ENCODE peak calls at places on chromosomes 4 and X, in six cellular contexts. One of them, this sample, is unnamed. For H3K9me3 and H3K27me3, the result is how much of the 10 kb centered on the place peaks cover.

GRCh38 chrX:153953342-153953830 is 8.9 kb upstream of the RENBP start:
- DNase-seq in Peyer's patch: peak
- DNase-seq in CD4-positive, alpha-beta T cell: peak
- DNase-seq in tibial nerve: peak
- DNase-seq in SK-N-SH: peak
- DNase-seq in endothelial cell of umbilical vein: peak
- DNase-seq in this sample: peak

GRCh38 chr4:110475881-110476818 is at the start of gene ENPEP:
- DNase-seq in Peyer's patch: no peak
- DNase-seq in CD4-positive, alpha-beta T cell: no peak
- DNase-seq in SK-N-SH: peak
- DNase-seq in endothelial cell of umbilical vein: no peak
- DNase-seq in tibial nerve: no peak
- DNase-seq in this sample: peak

GRCh38 chrX:17046478-17047097 is 100.1 kb downstream of the REPS2 start:
- DNase-seq in tibial nerve: peak
- DNase-seq in CD4-positive, alpha-beta T cell: peak
- DNase-seq in Peyer's patch: peak
- DNase-seq in SK-N-SH: peak
- DNase-seq in endothelial cell of umbilical vein: peak
- DNase-seq in this sample: peak

GRCh38 chr4:116099596-116099995 is 985.8 kb downstream of the TRAM1L1 start:
- DNase-seq in endothelial cell of umbilical vein: no peak
- DNase-seq in tibial nerve: no peak
- DNase-seq in Peyer's patch: no peak
- DNase-seq in SK-N-SH: no peak
- DNase-seq in CD4-positive, alpha-beta T cell: no peak
- DNase-seq in this sample: no peak

GRCh38 chr4:10687526-10687925 is 3.0 kb upstream of the CLNK start:
- DNase-seq in Peyer's patch: no peak
- DNase-seq in tibial nerve: no peak
- DNase-seq in CD4-positive, alpha-beta T cell: no peak
- DNase-seq in endothelial cell of umbilical vein: no peak
- DNase-seq in SK-N-SH: no peak
- DNase-seq in this sample: no peak

GRCh38 chr4:26325191-26325590 is 4.4 kb downstream of the RBPJ start:
- DNase-seq in endothelial cell of umbilical vein: no peak
- DNase-seq in CD4-positive, alpha-beta T cell: no peak
- DNase-seq in tibial nerve: no peak
- DNase-seq in SK-N-SH: peak
- DNase-seq in Peyer's patch: no peak
- DNase-seq in this sample: peak

GRCh38 chrX:69065451-69065850 is 99.8 kb downstream of the PJA1 start:
- DNase-seq in endothelial cell of umbilical vein: no peak
- DNase-seq in Peyer's patch: no peak
- DNase-seq in CD4-positive, alpha-beta T cell: no peak
- DNase-seq in SK-N-SH: no peak
- DNase-seq in tibial nerve: no peak
- DNase-seq in this sample: no peak

GRCh38 chrX:136183917-136184316 is 36.6 kb downstream of the FHL1 start:
- DNase-seq in Peyer's patch: no peak
- DNase-seq in tibial nerve: no peak
- DNase-seq in CD4-positive, alpha-beta T cell: no peak
- DNase-seq in SK-N-SH: no peak
- DNase-seq in endothelial cell of umbilical vein: no peak
- DNase-seq in this sample: no peak

GRCh38 chr4:163492951-163493504 is 1.5 kb upstream of the TMA16 start:
- DNase-seq in SK-N-SH: no peak
- DNase-seq in endothelial cell of umbilical vein: peak
- DNase-seq in Peyer's patch: no peak
- DNase-seq in tibial nerve: no peak
- DNase-seq in CD4-positive, alpha-beta T cell: no peak
- DNase-seq in this sample: no peak

GRCh38 chr4:80989921-80990544 is 40.5 kb upstream of the BMP3 start:
- DNase-seq in Peyer's patch: no peak
- DNase-seq in endothelial cell of umbilical vein: peak
- DNase-seq in CD4-positive, alpha-beta T cell: no peak
- DNase-seq in tibial nerve: no peak
- DNase-seq in SK-N-SH: peak
- DNase-seq in this sample: peak

DNA sequence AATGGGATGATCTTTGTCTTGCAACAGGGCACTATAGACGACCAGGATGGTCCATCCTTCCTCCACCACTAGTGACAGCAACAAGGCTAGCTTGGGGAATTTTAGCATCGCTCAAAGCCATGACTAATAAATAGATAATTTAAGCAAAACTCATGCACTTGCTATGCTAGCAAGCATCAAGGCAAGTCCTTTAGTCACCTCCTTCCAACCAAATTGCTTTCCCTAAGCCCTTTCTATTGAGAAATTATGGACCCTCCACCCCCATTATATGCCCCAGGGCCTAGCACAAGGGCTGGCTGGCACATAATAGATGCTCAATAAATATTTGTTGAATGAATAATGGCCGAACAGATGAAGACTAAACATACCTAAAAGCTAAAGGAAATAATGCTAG is 28.6 kb downstream of the SLC16A2 start:
- DNase-seq in CD4-positive, alpha-beta T cell: no peak
- DNase-seq in Peyer's patch: no peak
- DNase-seq in SK-N-SH: no peak
- DNase-seq in tibial nerve: no peak
- DNase-seq in endothelial cell of umbilical vein: no peak
- DNase-seq in this sample: no peak
- H3K27ac ChIP-seq in CD4-positive, alpha-beta T cell: no peak
- H3K27ac ChIP-seq in Peyer's patch: no peak
- H3K27ac ChIP-seq in SK-N-SH: no peak
- H3K27ac ChIP-seq in tibial nerve: no peak
- H3K27ac ChIP-seq in endothelial cell of umbilical vein: no peak
- H3K27ac ChIP-seq in this sample: no peak

DNA sequence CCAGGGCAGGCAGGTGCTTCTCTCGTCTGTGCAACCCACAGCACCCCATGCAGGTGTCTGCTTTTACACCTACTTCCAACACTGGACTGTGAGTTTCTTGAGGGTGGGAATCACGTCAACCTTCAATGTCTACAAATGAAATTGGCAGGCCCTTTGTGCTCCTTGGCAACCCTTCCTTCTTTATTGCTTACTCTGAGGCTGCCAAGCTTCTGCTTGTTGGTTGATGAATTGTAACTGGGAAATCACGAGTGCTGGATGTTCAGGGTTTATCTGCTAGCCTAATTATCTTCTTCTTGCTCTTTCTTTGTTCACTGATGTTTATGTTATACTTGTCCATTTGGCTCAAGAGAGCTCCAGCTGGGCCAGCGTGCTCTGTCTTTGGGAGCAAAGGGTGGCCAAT is 2.5 kb upstream of the DGAT2L6 start:
- DNase-seq in CD4-positive, alpha-beta T cell: no peak
- DNase-seq in tibial nerve: no peak
- DNase-seq in SK-N-SH: no peak
- DNase-seq in endothelial cell of umbilical vein: peak
- DNase-seq in Peyer's patch: no peak
- DNase-seq in this sample: no peak
- H3K9me3 ChIP-seq in CD4-positive, alpha-beta T cell: under half
- H3K9me3 ChIP-seq in tibial nerve: under half
- H3K9me3 ChIP-seq in SK-N-SH: under half
- H3K9me3 ChIP-seq in endothelial cell of umbilical vein: under half
- H3K9me3 ChIP-seq in Peyer's patch: under half
- H3K9me3 ChIP-seq in this sample: under half

GRCh38 chr4:147620315-147620714 is 3.1 kb downstream of the TMEM184C start:
- DNase-seq in endothelial cell of umbilical vein: no peak
- DNase-seq in Peyer's patch: no peak
- DNase-seq in CD4-positive, alpha-beta T cell: no peak
- DNase-seq in SK-N-SH: no peak
- DNase-seq in tibial nerve: no peak
- DNase-seq in this sample: no peak

GRCh38 chr4:147617841-147618421 is 734 bp downstream of the TMEM184C start:
- DNase-seq in tibial nerve: no peak
- DNase-seq in Peyer's patch: no peak
- DNase-seq in endothelial cell of umbilical vein: no peak
- DNase-seq in CD4-positive, alpha-beta T cell: no peak
- DNase-seq in SK-N-SH: no peak
- DNase-seq in this sample: peak

GRCh38 chr4:147616849-147617172 is 386 bp upstream of the TMEM184C start:
- DNase-seq in SK-N-SH: no peak
- DNase-seq in tibial nerve: no peak
- DNase-seq in endothelial cell of umbilical vein: no peak
- DNase-seq in CD4-positive, alpha-beta T cell: no peak
- DNase-seq in Peyer's patch: no peak
- DNase-seq in this sample: no peak

GRCh38 chr4:147617173-147617840 is at the start of gene TMEM184C:
- DNase-seq in SK-N-SH: peak
- DNase-seq in Peyer's patch: peak
- DNase-seq in endothelial cell of umbilical vein: peak
- DNase-seq in tibial nerve: peak
- DNase-seq in CD4-positive, alpha-beta T cell: peak
- DNase-seq in this sample: peak
- H3K27me3 ChIP-seq in SK-N-SH: under half
- H3K27me3 ChIP-seq in Peyer's patch: under half
- H3K27me3 ChIP-seq in endothelial cell of umbilical vein: under half
- H3K27me3 ChIP-seq in tibial nerve: under half
- H3K27me3 ChIP-seq in CD4-positive, alpha-beta T cell: under half
- H3K27me3 ChIP-seq in this sample: under half

GRCh38 chr4:90904018-90904417 is 776.8 kb downstream of the CCSER1 start:
- DNase-seq in SK-N-SH: no peak
- DNase-seq in CD4-positive, alpha-beta T cell: no peak
- DNase-seq in endothelial cell of umbilical vein: peak
- DNase-seq in tibial nerve: no peak
- DNase-seq in Peyer's patch: no peak
- DNase-seq in this sample: peak
- H3K27ac ChIP-seq in SK-N-SH: no peak
- H3K27ac ChIP-seq in CD4-positive, alpha-beta T cell: no peak
- H3K27ac ChIP-seq in endothelial cell of umbilical vein: no peak
- H3K27ac ChIP-seq in tibial nerve: no peak
- H3K27ac ChIP-seq in Peyer's patch: no peak
- H3K27ac ChIP-seq in this sample: no peak